ENCODE peak calls at places on chromosome 10, in four cellular contexts. R is breast epithelium, P is esophagus squamous epithelium, I is T-helper 9 cell. S is an unnamed sample.

GRCh38 chr10:71393841-71394475 is 2.8 kb upstream of the CDH23 start:
- DNase-seq in R (no peak), P (no peak), I (no peak), S (no peak)

GRCh38 chr10:74589226-74589673 is 237.2 kb upstream of the KAT6B start:
- DNase-seq in R (peak), I (peak), P (peak), S (peak)

GRCh38 chr10:88851706-88852105 is at the start of gene ANKRD22:
- DNase-seq in R (peak), P (no peak), I (no peak), S (peak)

GRCh38 chr10:125779403-125780327 is 4.0 kb upstream of the MMP21 start:
- DNase-seq in R (no peak), I (no peak), P (no peak), S (no peak)

GRCh38 chr10:48251525-48252353 is 22.8 kb downstream of the FRMPD2 start:
- DNase-seq in P (no peak), R (no peak), I (no peak), S (no peak)

GRCh38 chr10:58362026-58362799 is 23.0 kb upstream of the TFAM start:
- DNase-seq in P (no peak), I (no peak), R (no peak), S (no peak)

GRCh38 chr10:73609116-73609515 is 18.0 kb upstream of the USP54 start:
- DNase-seq in I (no peak), P (no peak), R (no peak), S (no peak)

GRCh38 chr10:42942279-42942932 is 134.5 kb upstream of the RET start:
- DNase-seq in R (no peak), P (no peak), I (no peak), S (no peak)

GRCh38 chr10:4775808-4776207 is 50.2 kb upstream of the AKR1E2 start:
- DNase-seq in R (no peak), I (no peak), P (no peak), S (peak)

GRCh38 chr10:104300002-104300735 is 31.2 kb downstream of the GSTO2 start:
- DNase-seq in I (no peak), R (no peak), P (no peak), S (peak)

GRCh38 chr10:113347508-113347907 is 205.3 kb upstream of the HABP2 start:
- DNase-seq in R (no peak), I (no peak), P (no peak), S (no peak)

GRCh38 chr10:100744980-100745881 is at the start of gene PAX2:
- DNase-seq in I (no peak), P (no peak), R (no peak), S (no peak)

GRCh38 chr10:20879136-20879535 is 18.0 kb downstream of the NEBL start:
- DNase-seq in R (no peak), I (no peak), P (no peak), S (no peak)

GRCh38 chr10:132132391-132132841 is 54.3 kb upstream of the DPYSL4 start:
- DNase-seq in R (no peak), P (no peak), I (no peak), S (no peak)